ENCODE peak calls at places on chromosome 1, in four cellular contexts. E is AG04450; S is CD8-positive, alpha-beta memory T cell; L is CD4-positive, alpha-beta T cell. N is an unnamed sample. For H3K27me3, the result is how much of the 10 kb centered on the place peaks cover.

GRCh38 chr1:244388961-244389360 is 62.7 kb downstream of the ADSS2 start:
- DNase-seq in E (peak), L (no peak), S (no peak), N (no peak)

GRCh38 chr1:35605882-35606182 is 32.7 kb downstream of the TFAP2E start:
- DNase-seq in E (no peak), S (no peak), L (no peak), N (no peak)

GRCh38 chr1:17662786-17663185 is 92.3 kb upstream of the ACTL8 start:
- DNase-seq in E (no peak), L (no peak), S (no peak), N (no peak)

GRCh38 chr1:43653339-43653738 is 3.4 kb downstream of the KDM4A start:
- DNase-seq in S (no peak), L (no peak), E (no peak), N (no peak)

GRCh38 chr1:64220241-64220640 is 16.8 kb downstream of the UBE2U start:
- DNase-seq in S (no peak), L (no peak), E (no peak), N (no peak)

GRCh38 chr1:92886886-92887419 is 55.1 kb downstream of the RPL5 start:
- DNase-seq in L (no peak), S (no peak), E (no peak), N (no peak)

GRCh38 chr1:95122151-95122697 is 5.1 kb downstream of the TLCD4 start:
- DNase-seq in L (no peak), S (no peak), E (no peak), N (no peak)

GRCh38 chr1:113913312-113913668 is 8.2 kb downstream of the DCLRE1B start:
- DNase-seq in S (no peak), L (no peak), E (no peak), N (no peak)

GRCh38 chr1:94876362-94876761 is 50.5 kb downstream of the CNN3 start:
- DNase-seq in L (no peak), E (no peak), S (no peak), N (no peak)

GRCh38 chr1:230464618-230465017 is 38.5 kb upstream of the PGBD5 start:
- DNase-seq in S (no peak), L (no peak), E (no peak), N (peak)

GRCh38 chr1:196680107-196680506 is 28.3 kb downstream of the CFH start:
- DNase-seq in S (no peak), E (no peak), L (no peak), N (no peak)

GRCh38 chr1:53585116-53585515 is 125.9 kb downstream of the DMRTB1 start:
- DNase-seq in S (peak), E (peak), L (peak), N (no peak)

GRCh38 chr1:231460614-231461013 is 38.5 kb upstream of the EGLN1 start:
- DNase-seq in E (no peak), L (peak), S (peak), N (no peak)

GRCh38 chr1:227725036-227725435 is 10.1 kb downstream of the JMJD4 start:
- DNase-seq in L (no peak), S (no peak), E (no peak), N (no peak)

GRCh38 chr1:68346192-68346808 is 103.5 kb downstream of the RPE65 start:
- DNase-seq in L (no peak), S (no peak), E (no peak), N (no peak)

GRCh38 chr1:76622774-76623173 is 244.5 kb upstream of the ST6GALNAC5 start:
- DNase-seq in S (no peak), E (no peak), L (no peak), N (no peak)

GRCh38 chr1:85316324-85316723 is 39.9 kb upstream of the BCL10 start:
- DNase-seq in L (no peak), E (no peak), S (no peak), N (no peak)

GRCh38 chr1:13714851-13715250 is 14.9 kb downstream of the PRDM2 start:
- DNase-seq in S (no peak), E (no peak), L (no peak), N (no peak)

GRCh38 chr1:116987256-116987555 is 14.4 kb upstream of the CD101 start:
- DNase-seq in L (peak), S (peak), E (no peak), N (no peak)

GRCh38 chr1:246591047-246591446 is 24.8 kb downstream of the CNST start:
- DNase-seq in S (no peak), L (no peak), E (no peak), N (no peak)

GRCh38 chr1:40462956-40463590 is 12.8 kb downstream of the ZFP69B start:
- DNase-seq in S (no peak), L (no peak), E (no peak), N (no peak)

GRCh38 chr1:232057896-232058274 is 431.3 kb downstream of the DISC1 start:
- DNase-seq in L (no peak), S (no peak), E (no peak), N (no peak)

GRCh38 chr1:210944255-210944654 is 189.7 kb downstream of the KCNH1 start:
- DNase-seq in S (no peak), L (no peak), E (no peak), N (peak)

GRCh38 chr1:145711213-145711651 is 4.1 kb upstream of the PDZK1 start:
- DNase-seq in E (no peak), S (no peak), L (no peak), N (no peak)

GRCh38 chr1:177945943-177946650 is 23.8 kb downstream of the SEC16B start:
- DNase-seq in S (no peak), L (no peak), E (no peak), N (peak)

GRCh38 chr1:17516303-17517214 is 22.9 kb upstream of the ARHGEF10L start:
- DNase-seq in E (no peak), L (no peak), S (no peak), N (no peak)

GRCh38 chr1:12275370-12275769 is 45.5 kb downstream of the VPS13D start:
- DNase-seq in L (peak), S (no peak), E (no peak), N (peak)

GRCh38 chr1:189782280-189782679 is 695.4 kb downstream of the BRINP3 start:
- DNase-seq in L (no peak), E (no peak), S (no peak), N (no peak)

GRCh38 chr1:30330644-30331043 is 392.7 kb downstream of the MATN1 start:
- DNase-seq in E (no peak), L (no peak), S (no peak), N (no peak)

GRCh38 chr1:27568247-27569087 is 35.5 kb downstream of the AHDC1 start:
- DNase-seq in L (peak), E (peak), S (peak), N (no peak)

GRCh38 chr1:16207318-16208269 is 4.9 kb downstream of the ARHGEF19 start:
- DNase-seq in E (no peak), S (no peak), L (no peak), N (no peak)

GRCh38 chr1:51296379-51297357 is 33.7 kb downstream of the TTC39A start:
- DNase-seq in L (peak), S (peak), E (peak), N (peak)

GRCh38 chr1:9233241-9233941 is 1.2 kb upstream of the H6PD start:
- DNase-seq in L (no peak), E (no peak), S (no peak), N (peak)

GRCh38 chr1:165383067-165383466 is 26.6 kb upstream of the LMX1A start:
- DNase-seq in L (no peak), S (no peak), E (no peak), N (no peak)

GRCh38 chr1:55833452-55834160 is 618.4 kb upstream of the USP24 start:
- DNase-seq in E (peak), L (no peak), S (no peak), N (no peak)

GRCh38 chr1:62621907-62622306 is 24.6 kb downstream of the ANGPTL3 start:
- DNase-seq in E (peak), L (no peak), S (no peak), N (no peak)

GRCh38 chr1:246534114-246534513 is 27.0 kb upstream of the SMYD3 start:
- DNase-seq in L (no peak), E (no peak), S (no peak), N (no peak)

DNA sequence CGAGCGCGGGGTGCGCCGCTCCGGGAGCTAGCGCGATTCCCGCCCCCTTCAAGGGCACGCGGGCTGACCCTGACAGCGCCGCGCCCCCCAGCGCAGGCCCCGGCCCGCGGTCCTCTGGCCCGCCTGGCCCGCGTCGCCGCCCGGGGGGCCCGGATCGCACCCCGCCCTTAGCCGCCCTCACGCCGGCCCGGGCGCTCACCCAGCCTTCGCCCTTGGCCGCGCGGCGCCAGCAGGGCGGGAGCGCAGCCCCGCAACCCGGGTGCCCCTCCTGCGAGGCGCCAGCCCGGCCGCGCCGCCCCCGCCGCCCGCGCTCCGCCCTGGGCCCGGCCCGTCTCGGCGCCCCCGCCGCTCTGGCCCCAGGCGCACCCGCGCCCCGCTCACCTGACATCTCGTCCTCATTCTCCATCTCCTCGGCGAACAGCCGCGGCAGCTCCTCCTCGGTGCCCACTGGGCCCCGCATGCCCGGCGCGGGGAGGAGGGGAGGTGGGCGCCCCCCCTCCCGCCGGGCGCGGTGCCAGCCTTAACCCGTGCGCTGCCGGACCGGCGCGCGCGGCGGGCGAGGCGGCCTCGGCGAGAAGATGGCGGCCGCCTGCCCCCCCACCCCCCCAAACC is 451 bp downstream of the CHD5 start:
- DNase-seq in S (peak), E (no peak), L (no peak), N (no peak)
- H3K27me3 ChIP-seq in S (under half), E (under half), L (half or more), N (under half)

GRCh38 chr1:3089490-3089889 is 20.5 kb downstream of the PRDM16 start:
- DNase-seq in S (no peak), L (no peak), E (no peak), N (no peak)
- H3K27me3 ChIP-seq in S (under half), L (under half), E (under half), N (under half)

GRCh38 chr1:110259770-110260169 is 49.7 kb downstream of the KCNC4 start:
- DNase-seq in S (no peak), E (no peak), L (no peak), N (no peak)

GRCh38 chr1:110262846-110263631 is 52.9 kb downstream of the KCNC4 start:
- DNase-seq in L (no peak), E (no peak), S (no peak), N (no peak)

GRCh38 chr1:110258734-110259133 is 48.6 kb downstream of the KCNC4 start:
- DNase-seq in E (no peak), L (no peak), S (no peak), N (no peak)

GRCh38 chr1:110262296-110262695 is 52.2 kb downstream of the KCNC4 start:
- DNase-seq in E (no peak), S (no peak), L (no peak), N (no peak)

DNA sequence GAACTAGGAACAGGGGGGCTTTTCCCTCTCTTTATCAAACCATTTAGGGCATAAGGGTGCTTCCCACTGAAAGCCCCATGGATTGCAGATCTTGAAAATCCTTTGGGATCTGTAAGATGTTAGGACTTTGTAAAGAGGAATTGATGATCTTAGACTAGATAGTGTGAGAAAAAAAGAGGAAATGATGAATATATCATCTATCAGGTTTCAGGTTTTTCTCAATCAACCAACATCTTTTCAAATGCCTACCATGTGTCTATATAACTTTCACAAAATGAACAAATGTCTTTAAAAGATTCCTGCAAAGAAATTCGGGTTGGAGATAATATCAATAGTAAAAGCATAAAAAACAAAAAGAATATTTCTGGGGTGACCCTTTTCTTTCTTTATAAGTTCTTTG is 50.1 kb downstream of the KCNC4 start:
- DNase-seq in S (no peak), E (no peak), L (no peak), N (no peak)
- H3K27me3 ChIP-seq in S (under half), E (under half), L (under half), N (under half)

DNA sequence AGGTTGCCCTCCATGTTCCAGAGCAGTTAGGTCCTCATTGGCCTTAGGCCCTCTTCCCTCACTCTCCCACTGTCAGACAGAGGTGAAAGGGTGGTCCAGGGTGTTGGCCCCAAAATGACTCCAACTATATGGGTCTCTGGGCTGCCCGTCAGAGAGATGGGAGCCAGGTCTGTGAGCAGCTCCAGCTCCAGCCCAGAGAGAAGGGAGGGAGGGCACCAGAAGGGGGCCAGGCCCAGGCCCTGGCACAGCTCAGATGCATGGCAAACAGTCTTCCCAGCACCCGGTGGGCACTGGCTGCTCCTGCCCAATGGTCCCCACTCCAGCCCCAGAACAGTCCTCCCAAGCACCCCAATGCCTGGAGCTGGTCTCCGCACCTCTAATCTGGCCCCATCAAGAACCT is 2.2 kb downstream of the BCAN start:
- DNase-seq in E (no peak), L (no peak), S (no peak), N (no peak)
- H3K27me3 ChIP-seq in E (half or more), L (half or more), S (under half), N (under half)

GRCh38 chr1:200038645-200038986 is 11.1 kb downstream of the NR5A2 start:
- DNase-seq in L (no peak), S (peak), E (no peak), N (no peak)
- H3K27me3 ChIP-seq in L (half or more), S (half or more), E (half or more), N (under half)

GRCh38 chr1:46461017-46461808 is 28.4 kb upstream of the DMBX1 start:
- DNase-seq in L (no peak), E (no peak), S (no peak), N (no peak)

GRCh38 chr1:46465981-46466476 is 23.6 kb upstream of the DMBX1 start:
- DNase-seq in L (no peak), S (no peak), E (no peak), N (no peak)

GRCh38 chr1:46461809-46462448 is 27.7 kb upstream of the DMBX1 start:
- DNase-seq in L (no peak), E (no peak), S (no peak), N (no peak)

GRCh38 chr1:46466477-46467182 is 23.0 kb upstream of the DMBX1 start:
- DNase-seq in S (no peak), E (no peak), L (no peak), N (peak)

GRCh38 chr1:46464013-46464548 is 25.6 kb upstream of the DMBX1 start:
- DNase-seq in L (no peak), E (no peak), S (no peak), N (no peak)
- H3K27me3 ChIP-seq in L (half or more), E (half or more), S (under half), N (under half)

DNA sequence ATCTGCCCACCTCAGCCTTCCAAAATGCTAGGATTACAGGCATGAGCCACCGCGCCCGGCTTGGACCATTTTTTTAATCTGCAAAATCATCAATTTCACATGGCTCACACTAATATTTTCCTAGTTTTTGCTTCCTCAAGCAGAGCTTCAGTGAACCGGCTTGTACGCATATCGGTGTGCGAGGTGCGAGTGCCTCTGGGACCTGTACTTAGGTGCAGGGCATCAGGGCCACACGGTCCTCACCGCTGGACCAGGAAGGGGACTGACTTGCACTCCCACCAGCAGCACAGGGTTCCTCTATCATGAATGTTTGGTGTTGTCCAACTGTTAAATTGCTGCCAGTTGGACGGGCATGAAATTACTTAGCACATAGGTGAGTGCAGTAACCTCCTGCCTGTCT is 15.4 kb upstream of the SHE start:
- DNase-seq in E (no peak), S (no peak), L (no peak), N (no peak)
- H3K27me3 ChIP-seq in E (half or more), S (under half), L (under half), N (under half)

GRCh38 chr1:200075522-200075921 is 48.0 kb downstream of the NR5A2 start:
- DNase-seq in L (no peak), S (no peak), E (no peak), N (peak)

GRCh38 chr1:200072636-200073285 is 45.3 kb downstream of the NR5A2 start:
- DNase-seq in L (no peak), E (no peak), S (no peak), N (no peak)

GRCh38 chr1:200075938-200076546 is 48.5 kb downstream of the NR5A2 start:
- DNase-seq in E (peak), S (no peak), L (no peak), N (peak)

DNA sequence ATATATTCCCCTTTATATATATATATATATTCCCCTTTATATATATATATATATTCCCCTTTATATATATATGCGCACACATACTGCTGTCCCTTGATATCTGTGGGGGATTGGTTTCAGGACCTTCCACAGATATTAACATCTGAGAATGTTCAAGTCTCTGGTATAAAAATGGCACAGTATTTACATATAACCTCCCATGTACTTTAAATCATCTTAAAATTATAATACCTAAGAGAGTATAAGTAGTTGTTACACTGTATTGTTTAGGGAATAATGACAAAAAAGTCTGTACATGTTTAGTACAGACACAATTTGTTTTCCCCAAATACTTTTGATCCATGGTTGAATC is 45.8 kb downstream of the NR5A2 start:
- DNase-seq in S (no peak), E (no peak), L (no peak), N (no peak)
- H3K27me3 ChIP-seq in S (under half), E (under half), L (under half), N (under half)